ENCODE peak calls at places on chromosomes 1 and 21, in six cellular contexts. M is body of pancreas, T is heart left ventricle, W is brain microvascular endothelial cell, L is suprapubic skin, H is fibroblast of mammary gland. Z is an unnamed sample.

GRCh38 chr1:36476945-36477344 is 5.8 kb downstream of the CSF3R start:
- DNase-seq in M (no peak), L (no peak), H (no peak), W (no peak), T (no peak), Z (no peak)

GRCh38 chr1:29136463-29136915 is 12.8 kb upstream of the TMEM200B start:
- DNase-seq in L (no peak), H (peak), T (no peak), M (peak), W (no peak), Z (no peak)

GRCh38 chr1:62783736-62784508 is at the start of gene ATG4C:
- DNase-seq in L (peak), W (peak), H (peak), T (peak), M (peak), Z (peak)

GRCh38 chr1:2174348-2175054 is 20.1 kb downstream of the FAAP20 start:
- DNase-seq in M (peak), H (peak), T (peak), L (no peak), W (no peak), Z (peak)

GRCh38 chr1:208374391-208374941 is 130.3 kb upstream of the PLXNA2 start:
- DNase-seq in H (no peak), L (no peak), T (no peak), W (peak), M (no peak), Z (no peak)

GRCh38 chr1:44031900-44032817 is 897 bp upstream of the SLC6A9 start:
- DNase-seq in W (no peak), H (no peak), M (peak), T (no peak), L (no peak), Z (no peak)

GRCh38 chr1:230067871-230068814 is 1.1 kb downstream of the GALNT2 start:
- DNase-seq in W (no peak), L (no peak), T (peak), M (peak), H (no peak), Z (peak)

GRCh38 chr1:85427844-85428243 is 37.1 kb downstream of the DDAH1 start:
- DNase-seq in T (no peak), H (no peak), L (no peak), M (no peak), W (no peak), Z (no peak)

GRCh38 chr1:180182721-180183311 is 28.1 kb downstream of the QSOX1 start:
- DNase-seq in M (no peak), W (no peak), T (no peak), L (no peak), H (no peak), Z (no peak)

GRCh38 chr1:169201084-169201619 is 94.7 kb downstream of the ATP1B1 start:
- DNase-seq in T (no peak), M (no peak), W (no peak), H (peak), L (no peak), Z (no peak)

GRCh38 chr1:54883349-54884102 is 3.5 kb downstream of the DHCR24 start:
- DNase-seq in H (no peak), W (no peak), L (no peak), T (no peak), M (peak), Z (peak)

GRCh38 chr21:39531777-39532333 is 80.1 kb downstream of the SH3BGR start:
- DNase-seq in T (no peak), M (no peak), W (no peak), L (no peak), H (no peak), Z (no peak)

GRCh38 chr21:46661211-46661625 is 25.7 kb downstream of the PRMT2 start:
- DNase-seq in M (peak), H (peak), L (no peak), W (peak), T (peak), Z (peak)

GRCh38 chr21:46128106-46128982 is 27.0 kb downstream of the FTCD start:
- DNase-seq in T (peak), H (peak), M (no peak), L (peak), W (no peak), Z (no peak)

GRCh38 chr1:12231276-12231595 is 1.4 kb downstream of the VPS13D start:
- DNase-seq in M (no peak), T (no peak), W (no peak), L (no peak), H (no peak), Z (no peak)

GRCh38 chr1:84939151-84939550 is 46.1 kb upstream of the LPAR3 start:
- DNase-seq in M (peak), W (no peak), L (no peak), T (no peak), H (peak), Z (no peak)

GRCh38 chr21:23281917-23282316 is 2283.7 kb downstream of the NCAM2 start:
- DNase-seq in M (no peak), H (no peak), T (no peak), W (no peak), L (no peak), Z (no peak)

GRCh38 chr1:25617626-25618432 is 1.2 kb downstream of the MAN1C1 start:
- DNase-seq in T (peak), M (no peak), H (no peak), L (no peak), W (no peak), Z (peak)

GRCh38 chr1:245605480-245606156 is 450.8 kb downstream of the KIF26B start:
- DNase-seq in L (no peak), W (peak), T (peak), H (peak), M (no peak), Z (no peak)

GRCh38 chr1:37476460-37477197 is 2.2 kb downstream of the ZC3H12A start:
- DNase-seq in T (no peak), H (peak), W (peak), L (peak), M (peak), Z (peak)

GRCh38 chr1:33300673-33301072 is 20.2 kb downstream of the A3GALT2 start:
- DNase-seq in H (peak), T (no peak), L (no peak), M (peak), W (no peak), Z (peak)

GRCh38 chr1:184941735-184942134 is 32.6 kb downstream of the NIBAN1 start:
- DNase-seq in W (no peak), L (no peak), H (no peak), M (no peak), T (no peak), Z (no peak)

GRCh38 chr1:201678264-201679101 is 139.6 kb downstream of the NAV1 start:
- DNase-seq in T (no peak), L (no peak), W (peak), H (peak), M (no peak), Z (no peak)

GRCh38 chr21:36706951-36707762 is 8.2 kb downstream of the SIM2 start:
- DNase-seq in M (peak), W (no peak), L (peak), H (no peak), T (no peak), Z (no peak)
- H3K4me3 ChIP-seq in M (no peak), W (no peak), L (no peak), H (no peak), T (no peak), Z (no peak)

DNA sequence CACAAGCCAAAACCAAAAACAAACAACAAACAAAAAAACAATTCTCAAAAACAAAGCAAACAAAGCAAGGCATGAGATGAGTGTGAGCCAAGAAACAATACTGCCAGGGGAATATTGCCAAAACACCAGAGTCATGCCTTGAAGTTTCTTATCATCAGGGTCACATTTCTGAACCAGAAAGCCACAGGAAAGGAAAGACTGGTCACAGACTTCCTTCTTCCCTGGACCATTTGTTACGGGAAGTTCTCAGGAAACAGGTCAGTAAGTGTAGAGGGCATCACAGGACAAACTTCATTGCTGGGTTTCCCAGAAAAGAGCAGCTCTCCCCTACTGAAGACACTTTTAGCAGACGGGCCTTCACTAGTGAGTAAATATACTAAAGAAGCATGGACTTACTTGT is 191.2 kb downstream of the GABPA start:
- DNase-seq in W (no peak), T (no peak), H (peak), L (no peak), M (peak), Z (no peak)
- H3K4me3 ChIP-seq in W (no peak), T (no peak), H (no peak), L (no peak), M (no peak), Z (no peak)

DNA sequence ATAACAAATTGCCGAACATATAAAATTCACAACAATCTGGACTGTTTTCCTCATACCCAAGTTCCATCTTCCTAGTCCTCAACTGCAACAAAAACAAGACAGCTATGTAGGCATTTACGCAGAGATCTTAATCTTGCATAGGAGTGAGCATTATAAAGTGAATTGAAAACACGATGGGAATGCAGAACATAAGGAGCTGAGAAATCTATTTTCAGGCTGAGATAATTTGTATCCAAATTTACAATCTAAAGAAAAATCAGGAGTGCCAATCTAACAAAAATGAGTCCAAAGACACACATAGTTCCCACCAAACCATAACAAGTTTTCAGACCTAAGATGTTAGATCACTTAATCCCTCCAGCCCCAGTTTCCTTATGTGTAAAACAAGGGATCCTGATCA is 1.9 kb downstream of the SLC16A1 start:
- DNase-seq in L (no peak), W (no peak), H (no peak), M (no peak), T (no peak), Z (no peak)
- H3K4me3 ChIP-seq in L (no peak), W (peak), H (peak), M (no peak), T (peak), Z (peak)

GRCh38 chr1:46488343-46489168 is 1.1 kb upstream of the DMBX1 start:
- DNase-seq in H (peak), M (no peak), W (no peak), L (no peak), T (peak), Z (no peak)

GRCh38 chr1:46490603-46491499 is 1.2 kb downstream of the DMBX1 start:
- DNase-seq in W (no peak), H (no peak), M (no peak), L (no peak), T (peak), Z (no peak)

GRCh38 chr1:46489638-46490602 is at the start of gene DMBX1:
- DNase-seq in M (peak), L (no peak), T (peak), H (no peak), W (no peak), Z (peak)

GRCh38 chr1:46487818-46488218 is 1.8 kb upstream of the DMBX1 start:
- DNase-seq in H (peak), T (no peak), M (no peak), W (no peak), L (no peak), Z (no peak)

DNA sequence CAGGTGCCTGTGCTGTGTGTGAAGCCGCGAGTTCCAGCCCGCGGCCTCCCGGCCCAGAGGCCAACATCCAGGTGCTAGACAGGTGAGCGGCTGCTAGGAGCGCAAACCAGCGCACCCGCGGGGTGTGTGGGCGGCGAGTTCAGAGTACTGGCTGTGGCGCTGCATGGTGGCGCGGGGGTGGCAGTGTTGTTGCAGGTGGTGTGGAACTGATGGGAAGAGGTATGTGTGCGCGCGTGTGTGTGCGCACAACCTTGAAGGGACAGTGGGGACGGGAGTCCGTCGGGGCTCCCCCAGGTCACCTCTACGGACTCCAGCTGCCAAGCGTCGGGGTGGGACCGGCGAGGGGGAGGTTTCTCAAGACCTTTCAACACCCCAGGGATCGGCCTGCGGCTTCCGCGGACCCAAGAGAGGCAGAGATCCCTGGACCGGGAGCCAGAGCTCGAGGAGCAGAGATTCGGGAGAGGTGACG is 433 bp upstream of the DMBX1 start:
- DNase-seq in T (peak), H (no peak), L (no peak), W (no peak), M (no peak), Z (no peak)
- H3K4me3 ChIP-seq in T (peak), H (no peak), L (peak), W (no peak), M (no peak), Z (peak)

GRCh38 chr1:39633422-39633821 is 6.0 kb downstream of the HEYL start:
- DNase-seq in L (no peak), T (no peak), M (no peak), W (no peak), H (no peak), Z (no peak)

GRCh38 chr1:39635871-39636210 is 3.6 kb downstream of the HEYL start:
- DNase-seq in T (no peak), M (no peak), W (no peak), L (no peak), H (no peak), Z (no peak)

GRCh38 chr1:39635205-39635870 is 4.1 kb downstream of the HEYL start:
- DNase-seq in T (no peak), H (peak), M (peak), L (no peak), W (peak), Z (no peak)

GRCh38 chr1:39631361-39632331 is 7.8 kb downstream of the HEYL start:
- DNase-seq in M (no peak), W (no peak), T (no peak), L (no peak), H (no peak), Z (no peak)

DNA sequence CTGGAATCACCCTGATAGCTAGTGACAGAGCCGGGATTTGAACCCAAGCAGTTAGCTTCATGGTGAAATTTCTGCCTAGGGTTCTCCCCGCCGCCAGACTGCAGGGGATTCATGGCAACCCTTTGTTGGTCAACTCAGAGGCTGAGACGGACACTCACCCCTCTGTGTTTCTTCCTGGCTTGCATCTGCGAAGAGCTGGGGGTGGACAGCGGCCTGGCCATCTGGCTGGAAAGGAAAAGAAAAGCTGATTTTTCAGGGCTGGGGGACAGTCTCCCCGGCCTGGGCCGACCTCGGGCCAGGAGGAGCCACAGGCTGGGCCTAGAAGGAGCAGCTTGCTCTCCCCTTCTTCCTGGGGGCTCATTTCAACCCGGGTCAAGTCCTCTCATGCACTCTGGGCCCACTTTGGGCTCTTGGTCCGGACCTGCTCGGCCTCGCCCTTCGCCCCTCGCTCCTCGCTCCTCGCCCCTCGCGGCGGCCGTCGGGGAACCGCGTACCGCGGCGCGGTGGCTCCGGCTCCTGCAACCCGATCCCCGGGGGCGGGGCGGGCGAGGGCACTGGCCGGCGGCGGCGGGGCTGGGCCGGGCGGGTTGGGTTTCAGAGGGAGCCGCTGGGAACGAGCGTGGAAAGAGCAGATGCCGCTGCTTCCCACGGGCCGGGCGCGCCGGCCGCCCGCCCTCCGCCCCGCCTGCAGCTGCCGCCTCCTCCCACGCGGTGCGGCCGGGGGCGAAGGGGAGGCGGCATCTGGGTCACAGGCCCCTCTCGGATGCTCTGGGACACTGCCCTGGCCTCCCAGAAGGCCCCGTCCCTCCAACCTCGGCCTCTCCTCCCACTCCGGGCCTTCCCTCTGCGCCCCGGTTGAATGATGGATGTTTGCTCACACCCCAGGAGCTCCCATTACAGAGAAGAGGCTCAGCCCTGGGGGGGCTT is 6.7 kb downstream of the HEYL start:
- DNase-seq in T (peak), H (peak), M (peak), W (peak), L (no peak), Z (peak)
- H3K4me3 ChIP-seq in T (peak), H (peak), M (no peak), W (peak), L (peak), Z (peak)